ENCODE peak calls at places on chromosomes 2 and 18, in ten cellular contexts. M is activated CD4-positive, alpha-beta memory T cell treated with anti-CD3 and anti-CD28 coated beads for 36 hours; B is ureter; G is ELR; I is fibroblast of villous mesenchyme; Z is psoas muscle; F is stromal cell of bone marrow; X is NCI-H2081; L is GM23338; U is BE2C. O is an unnamed sample.

GRCh38 chr18:35756506-35757117 is 175.1 kb downstream of the GALNT1 start:
- DNase-seq in M (peak), B (peak), G (peak), I (peak), Z (no peak), F (peak), X (peak), L (peak), U (peak), O (no peak)

GRCh38 chr2:166343467-166343866 is 32.3 kb downstream of the SCN9A start:
- DNase-seq in M (no peak), B (no peak), G (no peak), I (no peak), Z (no peak), F (no peak), X (peak), L (peak), U (peak), O (peak)

GRCh38 chr2:205060269-205060668 is 515.0 kb downstream of the PARD3B start:
- DNase-seq in M (no peak), B (no peak), G (peak), I (peak), Z (no peak), F (peak), X (no peak), L (no peak), U (no peak), O (no peak)

GRCh38 chr18:7871560-7872456 is 304.7 kb downstream of the PTPRM start:
- DNase-seq in M (no peak), B (peak), G (no peak), I (peak), Z (no peak), F (no peak), X (no peak), L (no peak), U (no peak), O (no peak)

GRCh38 chr2:100000915-100001707 is 141.3 kb downstream of the AFF3 start:
- DNase-seq in M (no peak), B (no peak), G (no peak), I (no peak), Z (no peak), F (no peak), X (no peak), L (no peak), U (no peak), O (no peak)

GRCh38 chr18:49016648-49017539 is 66.1 kb upstream of the SMAD7 start:
- DNase-seq in M (no peak), B (peak), G (peak), I (peak), Z (no peak), F (no peak), X (no peak), L (peak), U (no peak), O (no peak)

GRCh38 chr2:100818606-100819364 is 1.2 kb upstream of the NPAS2 start:
- DNase-seq in M (peak), B (peak), G (peak), I (peak), Z (peak), F (peak), X (no peak), L (peak), U (no peak), O (no peak)

GRCh38 chr2:165902929-165903328 is 50.6 kb downstream of the TTC21B start:
- DNase-seq in M (no peak), B (no peak), G (peak), I (peak), Z (no peak), F (peak), X (no peak), L (no peak), U (no peak), O (no peak)

GRCh38 chr2:100237770-100238169 is 84.5 kb downstream of the LONRF2 start:
- DNase-seq in M (no peak), B (no peak), G (peak), I (no peak), Z (no peak), F (no peak), X (no peak), L (peak), U (no peak), O (no peak)